ENCODE peak calls at places on chromosome 10, in four cellular contexts. F is HepG2, R is PC-3, Y is fibroblast of lung. J is an unnamed sample.

GRCh38 chr10:63068246-63068645 is 64.9 kb upstream of the NRBF2 start:
- DNase-seq in F (no peak), R (peak; percentile 77), Y (peak; percentile 52), J (no peak)

GRCh38 chr10:113992601-113993011 is 51.1 kb upstream of the ADRB1 start:
- DNase-seq in F (no peak), R (peak; percentile 81), Y (no peak), J (no peak)

GRCh38 chr10:84214046-84214572 is 11.2 kb downstream of the LRIT2 start:
- DNase-seq in F (no peak), R (no peak), Y (no peak), J (no peak)

GRCh38 chr10:6621536-6621935 is 41.5 kb upstream of the PRKCQ start:
- DNase-seq in F (no peak), R (no peak), Y (no peak), J (no peak)

GRCh38 chr10:25261571-25261970 is 86.8 kb downstream of the GPR158 start:
- DNase-seq in F (no peak), R (no peak), Y (no peak), J (no peak)

GRCh38 chr10:129093641-129094040 is 373.4 kb upstream of the MGMT start:
- DNase-seq in F (no peak), R (no peak), Y (no peak), J (no peak)

GRCh38 chr10:58839771-58840170 is 327.1 kb downstream of the BICC1 start:
- DNase-seq in F (no peak), R (no peak), Y (no peak), J (no peak)

GRCh38 chr10:6912929-6913328 is 332.9 kb upstream of the PRKCQ start:
- DNase-seq in F (no peak), R (no peak), Y (peak; percentile 54), J (no peak)

GRCh38 chr10:87860156-87860795 is 3.1 kb downstream of the KLLN start:
- DNase-seq in F (peak; percentile 69), R (peak; percentile 58), Y (peak; percentile 72), J (peak; percentile 47)

GRCh38 chr10:21811245-21811585 is 192.3 kb downstream of the DNAJC1 start:
- DNase-seq in F (no peak), R (no peak), Y (no peak), J (no peak)

GRCh38 chr10:5553400-5554170 is 28.8 kb downstream of the CALML3 start:
- DNase-seq in F (no peak), R (no peak), Y (no peak), J (no peak)

GRCh38 chr10:95832216-95833037 is 75.3 kb upstream of the CC2D2B start:
- DNase-seq in F (no peak), R (no peak), Y (no peak), J (no peak)

DNA sequence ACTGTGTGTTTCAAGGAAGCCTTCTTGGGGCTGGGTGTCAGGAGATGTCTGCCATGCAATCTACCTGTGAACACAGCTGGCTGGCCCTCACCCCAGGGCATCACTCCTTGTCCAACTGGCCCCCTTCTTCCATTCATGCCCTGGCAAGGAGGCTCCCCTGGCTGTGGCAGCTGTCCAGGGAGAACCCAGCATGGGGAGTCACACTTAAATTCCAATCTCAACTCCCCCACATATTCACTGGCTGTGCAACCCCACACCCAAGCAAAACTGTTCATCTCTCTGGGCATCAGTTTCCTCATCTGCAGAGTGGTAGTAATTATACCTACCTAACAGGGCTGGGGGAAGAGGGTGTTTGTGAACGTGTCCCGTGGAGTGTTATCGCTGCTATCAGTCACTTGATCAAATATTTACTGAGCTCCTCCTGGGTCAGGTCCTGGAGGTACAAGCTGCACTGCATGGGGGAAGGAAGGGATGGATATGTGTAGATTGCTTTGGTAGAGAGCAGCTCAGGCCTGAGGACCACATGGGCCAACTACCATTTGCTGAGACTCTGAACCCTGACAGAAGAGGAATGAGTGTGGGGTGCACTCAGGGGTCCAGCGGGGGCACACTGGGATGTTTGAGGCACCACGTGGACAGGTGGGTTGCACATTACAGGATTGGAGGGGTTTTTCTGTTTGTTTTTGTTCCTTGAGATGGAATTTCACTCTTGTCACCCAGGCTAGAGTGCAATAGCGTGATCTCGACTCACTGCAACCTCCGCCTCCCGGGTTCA is 2.1 kb upstream of the GPRIN2 start:
- DNase-seq in F (peak; percentile 40), R (no peak), Y (no peak), J (peak; percentile 51)
- TF ChIP-seq EZH2 in F (no peak), R (no peak), Y (no peak), J (no peak)

DNA sequence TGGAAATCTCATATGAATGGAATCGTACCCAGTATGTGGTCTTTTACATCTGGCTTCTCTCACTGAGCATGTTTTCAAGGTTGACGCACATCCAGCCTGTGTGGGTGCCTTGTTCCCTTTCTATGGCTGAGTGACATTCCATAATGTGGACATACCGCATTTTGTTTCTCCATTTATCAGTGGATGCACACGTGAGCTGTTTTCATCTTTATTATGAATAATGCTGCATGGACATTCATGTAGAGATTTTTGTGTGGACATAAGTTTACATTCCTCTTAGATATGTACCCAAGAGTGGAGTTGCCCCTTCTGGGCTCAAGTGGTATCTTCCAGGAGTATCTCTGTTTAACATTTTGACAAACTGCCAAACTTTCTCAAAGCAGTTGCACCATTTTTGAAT is 1.3 kb upstream of the SCART1 start:
- DNase-seq in F (no peak), R (no peak), Y (no peak), J (no peak)
- H3K9me3 ChIP-seq in F (peaks cover 17% of the 10 kb centered on the region), R (peaks cover 5% of the 10 kb centered on the region), Y (no peaks in the 10 kb centered on the region), J (no peaks in the 10 kb centered on the region)

GRCh38 chr10:123149162-123149567 is 1.2 kb downstream of the HMX2 start:
- DNase-seq in F (no peak), R (no peak), Y (no peak), J (no peak)

GRCh38 chr10:123146892-123147634 is 873 bp upstream of the HMX2 start:
- DNase-seq in F (peak; percentile 13), R (no peak), Y (no peak), J (no peak)

GRCh38 chr10:123147635-123148413 is at the start of gene HMX2:
- DNase-seq in F (peak; percentile 17), R (no peak), Y (no peak), J (no peak)

GRCh38 chr10:123149568-123150228 is 1.8 kb downstream of the HMX2 start:
- DNase-seq in F (no peak), R (no peak), Y (peak; percentile 44), J (no peak)

DNA sequence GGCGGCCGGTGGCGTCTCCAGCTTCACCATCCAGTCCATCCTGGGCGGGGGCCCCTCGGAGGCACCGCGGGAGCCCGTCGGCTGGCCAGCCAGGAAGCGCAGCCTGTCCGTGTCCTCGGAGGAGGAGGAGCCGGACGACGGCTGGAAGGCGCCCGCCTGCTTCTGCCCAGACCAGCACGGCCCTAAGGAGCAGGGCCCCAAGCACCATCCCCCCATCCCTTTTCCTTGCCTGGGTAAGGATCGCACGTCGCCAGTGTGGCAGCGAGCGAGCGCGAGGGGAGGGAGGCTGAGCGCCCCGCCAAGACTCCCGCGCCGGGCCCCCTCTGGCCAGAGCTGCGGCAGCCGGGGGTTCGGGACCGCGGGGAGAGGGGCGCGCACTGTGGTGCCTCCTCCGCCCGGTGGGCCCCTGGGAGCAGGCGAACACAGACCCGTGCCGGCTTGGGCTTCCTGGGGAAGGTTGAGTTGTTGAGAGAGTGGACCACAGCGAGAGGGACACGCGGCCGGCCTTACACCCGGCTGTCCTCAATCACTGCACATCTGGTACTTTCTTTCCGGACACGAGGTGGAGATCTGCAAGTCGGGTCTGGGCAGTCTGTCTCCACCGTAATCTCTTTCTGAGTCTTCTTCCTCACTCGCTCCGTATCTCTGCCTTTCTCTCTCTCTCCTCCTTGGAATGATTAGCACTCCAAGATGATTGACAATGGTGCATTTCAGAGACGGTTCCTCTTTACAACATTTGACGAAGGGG is 652 bp downstream of the HMX2 start:
- DNase-seq in F (no peak), R (no peak), Y (no peak), J (no peak)
- TF ChIP-seq EZH2 in F (peak; percentile 96), R (no peak), Y (peak; percentile 93), J (no peak)

DNA sequence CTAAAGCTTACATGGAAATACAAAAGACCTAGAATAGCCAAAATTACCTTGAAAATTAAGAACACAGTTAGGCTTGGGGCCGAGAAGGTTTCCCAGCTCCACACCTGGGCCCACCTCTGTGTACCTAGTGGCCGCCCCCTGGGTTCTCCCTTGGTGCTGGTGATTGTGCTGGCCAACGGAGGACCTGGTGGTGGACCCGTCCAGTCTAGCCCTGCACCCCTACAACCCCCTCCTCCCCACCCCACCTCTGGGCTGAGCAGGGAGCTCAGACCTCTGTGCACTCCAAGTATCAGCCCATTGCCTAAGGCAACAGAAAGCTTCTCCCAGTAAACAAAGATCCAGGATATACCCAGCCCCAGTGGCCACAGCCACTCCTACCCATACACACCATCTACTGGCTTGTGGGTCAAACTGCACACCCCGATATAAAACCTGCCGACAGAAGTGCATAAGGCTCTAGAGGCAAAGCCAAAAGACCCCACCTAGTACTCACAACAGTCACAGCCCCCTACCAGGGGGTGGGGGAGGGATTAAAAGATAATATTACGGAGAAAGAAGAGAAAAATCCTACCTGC is 105.0 kb upstream of the DIP2C start:
- DNase-seq in F (peak; percentile 57), R (peak; percentile 25), Y (peak; percentile 28), J (no peak)
- H3K9me3 ChIP-seq in F (peaks cover 13% of the 10 kb centered on the region), R (no peaks in the 10 kb centered on the region), Y (no peaks in the 10 kb centered on the region), J (no peaks in the 10 kb centered on the region)

GRCh38 chr10:101283762-101284161 is 54.5 kb upstream of the LBX1 start:
- DNase-seq in F (no peak), R (no peak), Y (no peak), J (no peak)
- TF ChIP-seq EZH2 in F (no peak), R (no peak), Y (peak; percentile 8), J (no peak)

DNA sequence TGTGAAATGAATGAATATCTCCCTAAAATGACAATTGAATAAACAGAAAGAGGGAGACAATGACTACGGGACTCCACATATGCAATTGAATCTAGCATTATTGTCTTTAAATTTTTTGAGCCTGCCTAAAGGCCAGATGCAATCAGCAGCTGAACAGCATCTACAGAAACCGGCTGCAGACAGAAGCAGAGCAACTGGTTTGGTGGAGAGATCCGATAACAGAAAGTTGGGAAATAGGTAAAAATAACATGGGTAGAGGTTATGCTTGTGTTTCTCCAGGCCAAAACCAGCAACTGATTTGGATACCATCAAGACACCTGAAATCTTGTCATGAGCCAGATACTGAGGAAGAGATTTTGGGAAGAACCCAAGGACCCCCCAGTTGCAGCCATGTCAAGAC is 146.6 kb downstream of the ZNF33B start:
- DNase-seq in F (no peak), R (no peak), Y (no peak), J (no peak)
- H3K9me3 ChIP-seq in F (no peaks in the 10 kb centered on the region), R (no peaks in the 10 kb centered on the region), Y (no peaks in the 10 kb centered on the region), J (no peaks in the 10 kb centered on the region)